ENCODE peak calls at places on chromosomes 12 and 14, in eight cellular contexts. Y is stomach, D is IMR-90, Z is A549, C is Peyer's patch, A is gastrocnemius medialis, K is prostate gland, T is esophagus muscularis mucosa. U is an unnamed sample.

GRCh38 chr12:30044206-30044605 is 260.5 kb upstream of the TMTC1 start:
- DNase-seq in Y (no peak), D (no peak), Z (no peak), C (no peak), A (no peak), K (no peak), T (no peak), U (no peak)

GRCh38 chr12:109222496-109222895 is 86.6 kb downstream of the FOXN4 start:
- DNase-seq in Y (no peak), D (no peak), Z (no peak), C (no peak), A (no peak), K (no peak), T (no peak), U (no peak)

GRCh38 chr14:68610251-68610793 is 182.5 kb downstream of the ZFP36L1 start:
- DNase-seq in Y (no peak), D (no peak), Z (no peak), C (no peak), A (no peak), K (no peak), T (no peak), U (no peak)

GRCh38 chr12:26338574-26339572 is 143.5 kb downstream of the SSPN start:
- DNase-seq in Y (no peak), D (peak; percentile 78), Z (peak; percentile 12), C (no peak), A (no peak), K (no peak), T (no peak), U (no peak)

GRCh38 chr14:76908834-76909233 is 82.6 kb downstream of the LRRC74A start:
- DNase-seq in Y (no peak), D (no peak), Z (no peak), C (peak; percentile 86), A (no peak), K (no peak), T (no peak), U (no peak)

GRCh38 chr12:120538281-120539156 is 4.4 kb downstream of the RNF10 start:
- DNase-seq in Y (peak; percentile 66), D (peak; percentile 53), Z (no peak), C (peak; percentile 77), A (peak; percentile 79), K (no peak), T (no peak), U (no peak)

GRCh38 chr14:60251877-60252276 is 2.9 kb downstream of the PPM1A start:
- DNase-seq in Y (no peak), D (no peak), Z (no peak), C (no peak), A (no peak), K (no peak), T (no peak), U (no peak)

GRCh38 chr12:115370650-115371049 is 686.7 kb upstream of the TBX3 start:
- DNase-seq in Y (no peak), D (no peak), Z (no peak), C (no peak), A (no peak), K (no peak), T (peak; percentile 47), U (no peak)

GRCh38 chr12:46456356-46457334 is 84.1 kb upstream of the SLC38A2 start:
- DNase-seq in Y (no peak), D (peak; percentile 74), Z (no peak), C (no peak), A (no peak), K (no peak), T (no peak), U (no peak)

GRCh38 chr14:104795781-104796681 is 483 bp upstream of the AKT1 start:
- DNase-seq in Y (peak; percentile 68), D (no peak), Z (peak; percentile 67), C (peak; percentile 69), A (no peak), K (no peak), T (no peak), U (no peak)

GRCh38 chr12:95848575-95849388 is 10.0 kb upstream of the SNRPF start:
- DNase-seq in Y (peak; percentile 55), D (peak; percentile 48), Z (peak; percentile 55), C (no peak), A (no peak), K (peak; percentile 24), T (no peak), U (no peak)

GRCh38 chr14:38964630-38965029 is 138.4 kb downstream of the SEC23A start:
- DNase-seq in Y (no peak), D (peak; percentile 36), Z (no peak), C (no peak), A (no peak), K (no peak), T (no peak), U (no peak)

GRCh38 chr14:61472025-61472672 is 150.8 kb downstream of the PRKCH start:
- DNase-seq in Y (no peak), D (peak; percentile 99), Z (peak; percentile 65), C (peak; percentile 69), A (no peak), K (no peak), T (no peak), U (no peak)

GRCh38 chr12:118436002-118436724 is 59.8 kb downstream of the SUDS3 start:
- DNase-seq in Y (no peak), D (no peak), Z (no peak), C (no peak), A (no peak), K (no peak), T (no peak), U (no peak)

GRCh38 chr12:120466560-120467315 is 2.8 kb downstream of the SRSF9 start:
- DNase-seq in Y (peak; percentile 48), D (peak; percentile 45), Z (no peak), C (peak; percentile 57), A (no peak), K (peak; percentile 11), T (no peak), U (no peak)

GRCh38 chr14:71308671-71309070 is 401.4 kb downstream of the PCNX1 start:
- DNase-seq in Y (no peak), D (no peak), Z (no peak), C (no peak), A (no peak), K (no peak), T (no peak), U (no peak)

GRCh38 chr12:7079826-7080125 is 12.5 kb downstream of the C1R start:
- DNase-seq in Y (no peak), D (peak; percentile 76), Z (no peak), C (no peak), A (no peak), K (no peak), T (no peak), U (no peak)

GRCh38 chr12:50824914-50825313 is 17.8 kb upstream of the TMPRSS12 start:
- DNase-seq in Y (no peak), D (no peak), Z (no peak), C (no peak), A (no peak), K (no peak), T (no peak), U (no peak)

GRCh38 chr12:3559601-3560294 is 68.7 kb downstream of the PRMT8 start:
- DNase-seq in Y (no peak), D (no peak), Z (no peak), C (no peak), A (no peak), K (no peak), T (no peak), U (no peak)

GRCh38 chr12:57047981-57048380 is 1.9 kb downstream of the MYO1A start:
- DNase-seq in Y (no peak), D (peak; percentile 43), Z (no peak), C (no peak), A (no peak), K (no peak), T (no peak), U (no peak)

GRCh38 chr12:57048423-57048822 is 1.5 kb downstream of the MYO1A start:
- DNase-seq in Y (no peak), D (no peak), Z (no peak), C (no peak), A (no peak), K (no peak), T (no peak), U (no peak)

GRCh38 chr12:57046947-57047890 is 2.7 kb downstream of the MYO1A start:
- DNase-seq in Y (no peak), D (no peak), Z (no peak), C (no peak), A (no peak), K (no peak), T (no peak), U (no peak)

GRCh38 chr12:57049890-57050289 is at the start of gene MYO1A:
- DNase-seq in Y (peak; percentile 34), D (peak; percentile 19), Z (no peak), C (peak; percentile 85), A (no peak), K (no peak), T (no peak), U (no peak)

DNA sequence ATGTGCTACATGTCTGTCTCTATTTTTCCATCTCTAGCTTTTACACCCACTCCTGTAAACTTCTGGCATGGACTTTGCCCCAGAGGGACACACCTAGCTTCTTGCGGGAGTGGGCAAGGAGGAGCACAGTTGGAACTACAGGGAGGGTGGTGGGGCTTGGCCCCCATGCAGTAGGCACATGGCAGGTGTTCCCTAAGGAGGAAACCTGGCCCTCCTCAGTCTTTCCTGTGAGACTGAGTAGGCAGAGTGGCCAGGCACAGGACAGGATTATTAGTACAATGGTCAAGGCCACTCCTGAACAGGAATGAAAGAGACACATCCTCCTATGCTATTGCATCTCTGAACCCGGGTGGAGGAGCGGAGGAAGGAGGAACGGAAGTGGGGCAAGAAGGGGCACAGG is 882 bp downstream of the MYO1A start:
- DNase-seq in Y (no peak), D (no peak), Z (no peak), C (peak; percentile 79), A (no peak), K (no peak), T (no peak), U (no peak)
- H3K27ac ChIP-seq in Y (no peak overlapping the region), D (no peak overlapping the region), Z (no peak overlapping the region), C (peak overlapping the region; percentile 86), A (no peak overlapping the region), K (no peak overlapping the region), T (no peak overlapping the region), U (no peak overlapping the region)

GRCh38 chr12:34286483-34286882 is 264.2 kb downstream of the ALG10 start:
- DNase-seq in Y (peak; percentile 2), D (no peak), Z (no peak), C (no peak), A (no peak), K (no peak), T (no peak), U (no peak)
- H3K9me3 ChIP-seq in Y (peaks cover 96% of the 10 kb centered on the region), D (peaks cover 45% of the 10 kb centered on the region), Z (peaks cover 8% of the 10 kb centered on the region), C (no peaks in the 10 kb centered on the region), A (no peaks in the 10 kb centered on the region), K (no peaks in the 10 kb centered on the region), T (peaks cover 34% of the 10 kb centered on the region), U (no peaks in the 10 kb centered on the region)

GRCh38 chr12:11171145-11171952 is at the start of gene SMIM10L1:
- DNase-seq in Y (peak; percentile 91), D (peak; percentile 94), Z (peak; percentile 81), C (peak; percentile 96), A (peak; percentile 89), K (peak; percentile 88), T (peak; percentile 97), U (no peak)
- TF ChIP-seq POLR2A in Y (no peak), D (peak; percentile 82), Z (peak; percentile 88), C (peak; percentile 42), A (peak; percentile 75), K (peak; percentile 30), T (peak; percentile 51), U (peak; percentile 13)

DNA sequence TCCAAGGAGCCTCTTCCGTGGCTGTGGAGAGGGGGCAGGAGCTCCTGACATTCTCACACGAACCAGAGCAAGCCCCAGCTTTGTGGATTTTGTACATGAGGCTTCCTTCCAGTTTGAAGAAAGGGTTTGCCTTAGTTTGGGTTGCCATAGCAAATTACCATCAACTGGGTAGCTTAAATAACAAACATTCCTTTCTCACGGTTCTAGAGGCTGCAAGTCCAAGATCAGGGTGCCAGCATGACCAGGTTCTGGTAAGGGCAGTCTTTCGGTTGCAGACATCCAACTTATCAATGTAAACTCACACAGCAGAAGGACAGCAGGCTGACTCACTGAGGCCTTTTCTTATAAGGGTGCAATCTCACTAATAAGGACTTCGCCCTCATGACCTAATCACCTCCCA is 25.9 kb upstream of the STAB2 start:
- DNase-seq in Y (no peak), D (no peak), Z (no peak), C (no peak), A (no peak), K (no peak), T (peak; percentile 81), U (no peak)
- H3K27ac ChIP-seq in Y (no peak overlapping the region), D (no peak overlapping the region), Z (peak overlapping the region; percentile 87), C (no peak overlapping the region), A (no peak overlapping the region), K (no peak overlapping the region), T (no peak overlapping the region), U (no peak overlapping the region)